ENCODE peak calls at places on chromosome 13, in seven cellular contexts. One of them, this sample, is unnamed.

GRCh38 chr13:49512578-49512977 is 16.8 kb downstream of the PHF11 start:
- DNase-seq in foreskin fibroblast: no peak
- DNase-seq in fibroblast of mammary gland: no peak
- DNase-seq in GM12891: no peak
- DNase-seq in tibial nerve: no peak
- DNase-seq in activated T-cell treated with anti-CD3 and anti-CD28 coated beads for 4 hours: no peak
- DNase-seq in EL: no peak
- DNase-seq in this sample: no peak

GRCh38 chr13:30616927-30617314 is 799 bp upstream of the USPL1 start:
- DNase-seq in foreskin fibroblast: peak
- DNase-seq in fibroblast of mammary gland: peak
- DNase-seq in GM12891: no peak
- DNase-seq in tibial nerve: peak
- DNase-seq in activated T-cell treated with anti-CD3 and anti-CD28 coated beads for 4 hours: peak
- DNase-seq in EL: peak
- DNase-seq in this sample: peak

GRCh38 chr13:23202383-23202782 is 21.6 kb downstream of the SGCG start:
- DNase-seq in foreskin fibroblast: peak
- DNase-seq in fibroblast of mammary gland: no peak
- DNase-seq in GM12891: no peak
- DNase-seq in tibial nerve: no peak
- DNase-seq in activated T-cell treated with anti-CD3 and anti-CD28 coated beads for 4 hours: no peak
- DNase-seq in EL: no peak
- DNase-seq in this sample: no peak

GRCh38 chr13:80931766-80932165 is 590.8 kb upstream of the SPRY2 start:
- DNase-seq in foreskin fibroblast: no peak
- DNase-seq in fibroblast of mammary gland: peak
- DNase-seq in GM12891: no peak
- DNase-seq in tibial nerve: no peak
- DNase-seq in activated T-cell treated with anti-CD3 and anti-CD28 coated beads for 4 hours: no peak
- DNase-seq in EL: no peak
- DNase-seq in this sample: no peak

GRCh38 chr13:111489301-111489700 is 168.9 kb downstream of the TEX29 start:
- DNase-seq in foreskin fibroblast: no peak
- DNase-seq in fibroblast of mammary gland: no peak
- DNase-seq in GM12891: no peak
- DNase-seq in tibial nerve: no peak
- DNase-seq in activated T-cell treated with anti-CD3 and anti-CD28 coated beads for 4 hours: no peak
- DNase-seq in EL: no peak
- DNase-seq in this sample: no peak

GRCh38 chr13:42283574-42283973 is 11.6 kb downstream of the AKAP11 start:
- DNase-seq in foreskin fibroblast: no peak
- DNase-seq in fibroblast of mammary gland: no peak
- DNase-seq in GM12891: no peak
- DNase-seq in tibial nerve: no peak
- DNase-seq in activated T-cell treated with anti-CD3 and anti-CD28 coated beads for 4 hours: no peak
- DNase-seq in EL: no peak
- DNase-seq in this sample: no peak

GRCh38 chr13:94956407-94957110 is 244.2 kb upstream of the SOX21 start:
- DNase-seq in foreskin fibroblast: no peak
- DNase-seq in fibroblast of mammary gland: no peak
- DNase-seq in GM12891: no peak
- DNase-seq in tibial nerve: no peak
- DNase-seq in activated T-cell treated with anti-CD3 and anti-CD28 coated beads for 4 hours: no peak
- DNase-seq in EL: no peak
- DNase-seq in this sample: no peak

GRCh38 chr13:72565893-72566292 is 161.5 kb downstream of the MZT1 start:
- DNase-seq in foreskin fibroblast: peak
- DNase-seq in fibroblast of mammary gland: peak
- DNase-seq in GM12891: no peak
- DNase-seq in tibial nerve: no peak
- DNase-seq in activated T-cell treated with anti-CD3 and anti-CD28 coated beads for 4 hours: no peak
- DNase-seq in EL: peak
- DNase-seq in this sample: no peak

GRCh38 chr13:75902166-75903104 is 266.3 kb downstream of the LMO7 start:
- DNase-seq in foreskin fibroblast: no peak
- DNase-seq in fibroblast of mammary gland: no peak
- DNase-seq in GM12891: no peak
- DNase-seq in tibial nerve: no peak
- DNase-seq in activated T-cell treated with anti-CD3 and anti-CD28 coated beads for 4 hours: no peak
- DNase-seq in EL: no peak
- DNase-seq in this sample: no peak

GRCh38 chr13:109412232-109412935 is 374.0 kb downstream of the IRS2 start:
- DNase-seq in foreskin fibroblast: peak
- DNase-seq in fibroblast of mammary gland: no peak
- DNase-seq in GM12891: no peak
- DNase-seq in tibial nerve: no peak
- DNase-seq in activated T-cell treated with anti-CD3 and anti-CD28 coated beads for 4 hours: no peak
- DNase-seq in EL: peak
- DNase-seq in this sample: peak

GRCh38 chr13:29479716-29480492 is 115.6 kb downstream of the SLC7A1 start:
- DNase-seq in foreskin fibroblast: no peak
- DNase-seq in fibroblast of mammary gland: no peak
- DNase-seq in GM12891: no peak
- DNase-seq in tibial nerve: no peak
- DNase-seq in activated T-cell treated with anti-CD3 and anti-CD28 coated beads for 4 hours: no peak
- DNase-seq in EL: no peak
- DNase-seq in this sample: no peak

GRCh38 chr13:75454497-75454896 is 27.5 kb downstream of the TBC1D4 start:
- DNase-seq in foreskin fibroblast: no peak
- DNase-seq in fibroblast of mammary gland: no peak
- DNase-seq in GM12891: no peak
- DNase-seq in tibial nerve: no peak
- DNase-seq in activated T-cell treated with anti-CD3 and anti-CD28 coated beads for 4 hours: no peak
- DNase-seq in EL: no peak
- DNase-seq in this sample: no peak

GRCh38 chr13:42380420-42381164 is 108.6 kb downstream of the AKAP11 start:
- DNase-seq in foreskin fibroblast: no peak
- DNase-seq in fibroblast of mammary gland: no peak
- DNase-seq in GM12891: no peak
- DNase-seq in tibial nerve: no peak
- DNase-seq in activated T-cell treated with anti-CD3 and anti-CD28 coated beads for 4 hours: no peak
- DNase-seq in EL: no peak
- DNase-seq in this sample: no peak

GRCh38 chr13:30739646-30740642 is 4.6 kb downstream of the ALOX5AP start:
- DNase-seq in foreskin fibroblast: peak
- DNase-seq in fibroblast of mammary gland: peak
- DNase-seq in GM12891: no peak
- DNase-seq in tibial nerve: no peak
- DNase-seq in activated T-cell treated with anti-CD3 and anti-CD28 coated beads for 4 hours: peak
- DNase-seq in EL: peak
- DNase-seq in this sample: no peak

GRCh38 chr13:38340624-38341023 is 9.0 kb upstream of the UFM1 start:
- DNase-seq in foreskin fibroblast: no peak
- DNase-seq in fibroblast of mammary gland: no peak
- DNase-seq in GM12891: no peak
- DNase-seq in tibial nerve: no peak
- DNase-seq in activated T-cell treated with anti-CD3 and anti-CD28 coated beads for 4 hours: no peak
- DNase-seq in EL: no peak
- DNase-seq in this sample: no peak

GRCh38 chr13:21567714-21568113 is 36.3 kb downstream of the MICU2 start:
- DNase-seq in foreskin fibroblast: no peak
- DNase-seq in fibroblast of mammary gland: no peak
- DNase-seq in GM12891: no peak
- DNase-seq in tibial nerve: no peak
- DNase-seq in activated T-cell treated with anti-CD3 and anti-CD28 coated beads for 4 hours: no peak
- DNase-seq in EL: no peak
- DNase-seq in this sample: no peak

GRCh38 chr13:47135800-47136658 is 239.2 kb upstream of the HTR2A start:
- DNase-seq in foreskin fibroblast: no peak
- DNase-seq in fibroblast of mammary gland: no peak
- DNase-seq in GM12891: no peak
- DNase-seq in tibial nerve: no peak
- DNase-seq in activated T-cell treated with anti-CD3 and anti-CD28 coated beads for 4 hours: no peak
- DNase-seq in EL: no peak
- DNase-seq in this sample: no peak

GRCh38 chr13:27979765-27980279 is 8.7 kb downstream of the URAD start:
- DNase-seq in foreskin fibroblast: no peak
- DNase-seq in fibroblast of mammary gland: no peak
- DNase-seq in GM12891: no peak
- DNase-seq in tibial nerve: no peak
- DNase-seq in activated T-cell treated with anti-CD3 and anti-CD28 coated beads for 4 hours: no peak
- DNase-seq in EL: no peak
- DNase-seq in this sample: no peak

GRCh38 chr13:79481685-79482052 is 714 bp downstream of the NDFIP2 start:
- DNase-seq in foreskin fibroblast: no peak
- DNase-seq in fibroblast of mammary gland: peak
- DNase-seq in GM12891: no peak
- DNase-seq in tibial nerve: no peak
- DNase-seq in activated T-cell treated with anti-CD3 and anti-CD28 coated beads for 4 hours: peak
- DNase-seq in EL: no peak
- DNase-seq in this sample: no peak

GRCh38 chr13:67366533-67366932 is 136.4 kb upstream of the PCDH9 start:
- DNase-seq in foreskin fibroblast: peak
- DNase-seq in fibroblast of mammary gland: peak
- DNase-seq in GM12891: no peak
- DNase-seq in tibial nerve: no peak
- DNase-seq in activated T-cell treated with anti-CD3 and anti-CD28 coated beads for 4 hours: no peak
- DNase-seq in EL: no peak
- DNase-seq in this sample: no peak

GRCh38 chr13:51999525-51999924 is 11.7 kb downstream of the ATP7B start:
- DNase-seq in foreskin fibroblast: no peak
- DNase-seq in fibroblast of mammary gland: peak
- DNase-seq in GM12891: no peak
- DNase-seq in tibial nerve: no peak
- DNase-seq in activated T-cell treated with anti-CD3 and anti-CD28 coated beads for 4 hours: no peak
- DNase-seq in EL: no peak
- DNase-seq in this sample: peak

GRCh38 chr13:51542358-51542972 is 41.8 kb upstream of the WDFY2 start:
- DNase-seq in foreskin fibroblast: peak
- DNase-seq in fibroblast of mammary gland: no peak
- DNase-seq in GM12891: no peak
- DNase-seq in tibial nerve: no peak
- DNase-seq in activated T-cell treated with anti-CD3 and anti-CD28 coated beads for 4 hours: no peak
- DNase-seq in EL: no peak
- DNase-seq in this sample: no peak

GRCh38 chr13:48070942-48071341 is 24.0 kb downstream of the MED4 start:
- DNase-seq in foreskin fibroblast: no peak
- DNase-seq in fibroblast of mammary gland: no peak
- DNase-seq in GM12891: no peak
- DNase-seq in tibial nerve: no peak
- DNase-seq in activated T-cell treated with anti-CD3 and anti-CD28 coated beads for 4 hours: no peak
- DNase-seq in EL: no peak
- DNase-seq in this sample: no peak

GRCh38 chr13:78024996-78025395 is 106.4 kb upstream of the EDNRB start:
- DNase-seq in foreskin fibroblast: no peak
- DNase-seq in fibroblast of mammary gland: peak
- DNase-seq in GM12891: no peak
- DNase-seq in tibial nerve: no peak
- DNase-seq in activated T-cell treated with anti-CD3 and anti-CD28 coated beads for 4 hours: no peak
- DNase-seq in EL: no peak
- DNase-seq in this sample: no peak

GRCh38 chr13:51328488-51328887 is 11.0 kb upstream of the SERPINE3 start:
- DNase-seq in foreskin fibroblast: no peak
- DNase-seq in fibroblast of mammary gland: no peak
- DNase-seq in GM12891: no peak
- DNase-seq in tibial nerve: no peak
- DNase-seq in activated T-cell treated with anti-CD3 and anti-CD28 coated beads for 4 hours: no peak
- DNase-seq in EL: no peak
- DNase-seq in this sample: no peak

GRCh38 chr13:90402102-90402501 is 945.4 kb upstream of the MIR17HG start:
- DNase-seq in foreskin fibroblast: no peak
- DNase-seq in fibroblast of mammary gland: no peak
- DNase-seq in GM12891: no peak
- DNase-seq in tibial nerve: no peak
- DNase-seq in activated T-cell treated with anti-CD3 and anti-CD28 coated beads for 4 hours: no peak
- DNase-seq in EL: no peak
- DNase-seq in this sample: no peak

GRCh38 chr13:51419015-51419636 is 33.7 kb downstream of the INTS6 start:
- DNase-seq in foreskin fibroblast: no peak
- DNase-seq in fibroblast of mammary gland: no peak
- DNase-seq in GM12891: no peak
- DNase-seq in tibial nerve: no peak
- DNase-seq in activated T-cell treated with anti-CD3 and anti-CD28 coated beads for 4 hours: no peak
- DNase-seq in EL: no peak
- DNase-seq in this sample: no peak

GRCh38 chr13:30418886-30419459 is 3.3 kb upstream of the UBE2L5 start:
- DNase-seq in foreskin fibroblast: no peak
- DNase-seq in fibroblast of mammary gland: no peak
- DNase-seq in GM12891: no peak
- DNase-seq in tibial nerve: no peak
- DNase-seq in activated T-cell treated with anti-CD3 and anti-CD28 coated beads for 4 hours: no peak
- DNase-seq in EL: no peak
- DNase-seq in this sample: no peak

GRCh38 chr13:30307194-30307965 is at the start of gene KATNAL1:
- DNase-seq in foreskin fibroblast: peak
- DNase-seq in fibroblast of mammary gland: peak
- DNase-seq in GM12891: peak
- DNase-seq in tibial nerve: peak
- DNase-seq in activated T-cell treated with anti-CD3 and anti-CD28 coated beads for 4 hours: peak
- DNase-seq in EL: peak
- DNase-seq in this sample: peak

GRCh38 chr13:34833562-34834182 is 108.4 kb upstream of the NBEA start:
- DNase-seq in foreskin fibroblast: peak
- DNase-seq in fibroblast of mammary gland: no peak
- DNase-seq in GM12891: no peak
- DNase-seq in tibial nerve: no peak
- DNase-seq in activated T-cell treated with anti-CD3 and anti-CD28 coated beads for 4 hours: no peak
- DNase-seq in EL: peak
- DNase-seq in this sample: no peak

GRCh38 chr13:26037302-26037701 is 14.5 kb downstream of the SHISA2 start:
- DNase-seq in foreskin fibroblast: no peak
- DNase-seq in fibroblast of mammary gland: no peak
- DNase-seq in GM12891: no peak
- DNase-seq in tibial nerve: no peak
- DNase-seq in activated T-cell treated with anti-CD3 and anti-CD28 coated beads for 4 hours: no peak
- DNase-seq in EL: no peak
- DNase-seq in this sample: no peak

GRCh38 chr13:49953560-49953959 is 17.4 kb upstream of the SPRYD7 start:
- DNase-seq in foreskin fibroblast: no peak
- DNase-seq in fibroblast of mammary gland: no peak
- DNase-seq in GM12891: no peak
- DNase-seq in tibial nerve: no peak
- DNase-seq in activated T-cell treated with anti-CD3 and anti-CD28 coated beads for 4 hours: no peak
- DNase-seq in EL: no peak
- DNase-seq in this sample: no peak

GRCh38 chr13:23905766-23906165 is 8.5 kb upstream of the C1QTNF9B start:
- DNase-seq in foreskin fibroblast: peak
- DNase-seq in fibroblast of mammary gland: no peak
- DNase-seq in GM12891: no peak
- DNase-seq in tibial nerve: no peak
- DNase-seq in activated T-cell treated with anti-CD3 and anti-CD28 coated beads for 4 hours: no peak
- DNase-seq in EL: peak
- DNase-seq in this sample: no peak

GRCh38 chr13:99605417-99606321 is 104.4 kb downstream of the TM9SF2 start:
- DNase-seq in foreskin fibroblast: peak
- DNase-seq in fibroblast of mammary gland: peak
- DNase-seq in GM12891: peak
- DNase-seq in tibial nerve: no peak
- DNase-seq in activated T-cell treated with anti-CD3 and anti-CD28 coated beads for 4 hours: peak
- DNase-seq in EL: peak
- DNase-seq in this sample: peak

GRCh38 chr13:73299787-73300186 is 241.0 kb downstream of the KLF5 start:
- DNase-seq in foreskin fibroblast: no peak
- DNase-seq in fibroblast of mammary gland: no peak
- DNase-seq in GM12891: no peak
- DNase-seq in tibial nerve: no peak
- DNase-seq in activated T-cell treated with anti-CD3 and anti-CD28 coated beads for 4 hours: no peak
- DNase-seq in EL: no peak
- DNase-seq in this sample: no peak

GRCh38 chr13:85316501-85316900 is 482.7 kb downstream of the SLITRK6 start:
- DNase-seq in foreskin fibroblast: no peak
- DNase-seq in fibroblast of mammary gland: no peak
- DNase-seq in GM12891: no peak
- DNase-seq in tibial nerve: no peak
- DNase-seq in activated T-cell treated with anti-CD3 and anti-CD28 coated beads for 4 hours: no peak
- DNase-seq in EL: no peak
- DNase-seq in this sample: no peak